ENCODE peak calls at places on chromosomes 4 and X, in six cellular contexts. One of them, this sample, is unnamed. For H3K4me1, the result is how much of the 10 kb centered on the place peaks cover.

GRCh38 chr4:112453321-112453720 is 62.7 kb downstream of the NEUROG2 start:
- DNase-seq in HepG2: no peak
- DNase-seq in sigmoid colon: no peak
- DNase-seq in adrenal gland: no peak
- DNase-seq in thyroid gland: no peak
- DNase-seq in body of pancreas: no peak
- DNase-seq in this sample: no peak

GRCh38 chrX:10032147-10032546 is 65.0 kb downstream of the CLDN34 start:
- DNase-seq in HepG2: no peak
- DNase-seq in sigmoid colon: peak
- DNase-seq in adrenal gland: no peak
- DNase-seq in thyroid gland: no peak
- DNase-seq in body of pancreas: no peak
- DNase-seq in this sample: no peak

GRCh38 chrX:111103246-111103645 is 7.3 kb downstream of the PAK3 start:
- DNase-seq in HepG2: no peak
- DNase-seq in sigmoid colon: no peak
- DNase-seq in adrenal gland: no peak
- DNase-seq in thyroid gland: no peak
- DNase-seq in body of pancreas: no peak
- DNase-seq in this sample: peak

GRCh38 chr4:1238676-1239000 is 10.3 kb downstream of the CTBP1 start:
- DNase-seq in HepG2: no peak
- DNase-seq in sigmoid colon: peak
- DNase-seq in adrenal gland: no peak
- DNase-seq in thyroid gland: peak
- DNase-seq in body of pancreas: no peak
- DNase-seq in this sample: peak

GRCh38 chrX:153361781-153362397 is 27.9 kb downstream of the ZNF275 start:
- DNase-seq in HepG2: no peak
- DNase-seq in sigmoid colon: no peak
- DNase-seq in adrenal gland: no peak
- DNase-seq in thyroid gland: no peak
- DNase-seq in body of pancreas: no peak
- DNase-seq in this sample: no peak

GRCh38 chr4:53804719-53805118 is 213.4 kb upstream of the LNX1 start:
- DNase-seq in HepG2: peak
- DNase-seq in sigmoid colon: no peak
- DNase-seq in adrenal gland: peak
- DNase-seq in thyroid gland: peak
- DNase-seq in body of pancreas: peak
- DNase-seq in this sample: no peak

GRCh38 chrX:119410027-119410819 is 11.1 kb downstream of the SLC25A43 start:
- DNase-seq in HepG2: peak
- DNase-seq in sigmoid colon: peak
- DNase-seq in adrenal gland: no peak
- DNase-seq in thyroid gland: peak
- DNase-seq in body of pancreas: peak
- DNase-seq in this sample: peak

GRCh38 chr4:39745920-39746319 is 48.0 kb downstream of the UBE2K start:
- DNase-seq in HepG2: no peak
- DNase-seq in sigmoid colon: no peak
- DNase-seq in adrenal gland: no peak
- DNase-seq in thyroid gland: no peak
- DNase-seq in body of pancreas: no peak
- DNase-seq in this sample: no peak

GRCh38 chrX:139851730-139852129 is 81.1 kb downstream of the ATP11C start:
- DNase-seq in HepG2: no peak
- DNase-seq in sigmoid colon: no peak
- DNase-seq in adrenal gland: no peak
- DNase-seq in thyroid gland: no peak
- DNase-seq in body of pancreas: no peak
- DNase-seq in this sample: no peak

GRCh38 chrX:132957211-132958085 is 981 bp downstream of the HS6ST2 start:
- DNase-seq in HepG2: no peak
- DNase-seq in sigmoid colon: no peak
- DNase-seq in adrenal gland: no peak
- DNase-seq in thyroid gland: no peak
- DNase-seq in body of pancreas: peak
- DNase-seq in this sample: peak

GRCh38 chrX:39115166-39115565 is 313.9 kb downstream of the MID1IP1 start:
- DNase-seq in HepG2: no peak
- DNase-seq in sigmoid colon: no peak
- DNase-seq in adrenal gland: no peak
- DNase-seq in thyroid gland: no peak
- DNase-seq in body of pancreas: no peak
- DNase-seq in this sample: no peak

GRCh38 chrX:78652971-78653822 is 5.9 kb downstream of the RTL3 start:
- DNase-seq in HepG2: peak
- DNase-seq in sigmoid colon: no peak
- DNase-seq in adrenal gland: no peak
- DNase-seq in thyroid gland: no peak
- DNase-seq in body of pancreas: no peak
- DNase-seq in this sample: no peak

GRCh38 chr4:66433706-66434105 is 763.4 kb upstream of the EPHA5 start:
- DNase-seq in HepG2: no peak
- DNase-seq in sigmoid colon: no peak
- DNase-seq in adrenal gland: no peak
- DNase-seq in thyroid gland: no peak
- DNase-seq in body of pancreas: no peak
- DNase-seq in this sample: no peak

GRCh38 chr4:16233569-16234177 is 7.4 kb upstream of the TAPT1 start:
- DNase-seq in HepG2: no peak
- DNase-seq in sigmoid colon: no peak
- DNase-seq in adrenal gland: no peak
- DNase-seq in thyroid gland: peak
- DNase-seq in body of pancreas: no peak
- DNase-seq in this sample: no peak

GRCh38 chr4:1604706-1605205 is 79.4 kb downstream of the FAM53A start:
- DNase-seq in HepG2: no peak
- DNase-seq in sigmoid colon: peak
- DNase-seq in adrenal gland: no peak
- DNase-seq in thyroid gland: peak
- DNase-seq in body of pancreas: peak
- DNase-seq in this sample: no peak

GRCh38 chr4:54539500-54540029 is 118.2 kb upstream of the KIT start:
- DNase-seq in HepG2: peak
- DNase-seq in sigmoid colon: no peak
- DNase-seq in adrenal gland: peak
- DNase-seq in thyroid gland: peak
- DNase-seq in body of pancreas: peak
- DNase-seq in this sample: peak

GRCh38 chrX:155022587-155022986 is at the start of gene F8:
- DNase-seq in HepG2: no peak
- DNase-seq in sigmoid colon: no peak
- DNase-seq in adrenal gland: no peak
- DNase-seq in thyroid gland: no peak
- DNase-seq in body of pancreas: no peak
- DNase-seq in this sample: no peak

GRCh38 chrX:19772306-19772705 is 115.1 kb downstream of the SH3KBP1 start:
- DNase-seq in HepG2: no peak
- DNase-seq in sigmoid colon: no peak
- DNase-seq in adrenal gland: no peak
- DNase-seq in thyroid gland: no peak
- DNase-seq in body of pancreas: no peak
- DNase-seq in this sample: no peak
- H3K4me1 ChIP-seq in HepG2: under half
- H3K4me1 ChIP-seq in sigmoid colon: under half
- H3K4me1 ChIP-seq in adrenal gland: under half
- H3K4me1 ChIP-seq in thyroid gland: under half
- H3K4me1 ChIP-seq in body of pancreas: under half
- H3K4me1 ChIP-seq in this sample: under half

DNA sequence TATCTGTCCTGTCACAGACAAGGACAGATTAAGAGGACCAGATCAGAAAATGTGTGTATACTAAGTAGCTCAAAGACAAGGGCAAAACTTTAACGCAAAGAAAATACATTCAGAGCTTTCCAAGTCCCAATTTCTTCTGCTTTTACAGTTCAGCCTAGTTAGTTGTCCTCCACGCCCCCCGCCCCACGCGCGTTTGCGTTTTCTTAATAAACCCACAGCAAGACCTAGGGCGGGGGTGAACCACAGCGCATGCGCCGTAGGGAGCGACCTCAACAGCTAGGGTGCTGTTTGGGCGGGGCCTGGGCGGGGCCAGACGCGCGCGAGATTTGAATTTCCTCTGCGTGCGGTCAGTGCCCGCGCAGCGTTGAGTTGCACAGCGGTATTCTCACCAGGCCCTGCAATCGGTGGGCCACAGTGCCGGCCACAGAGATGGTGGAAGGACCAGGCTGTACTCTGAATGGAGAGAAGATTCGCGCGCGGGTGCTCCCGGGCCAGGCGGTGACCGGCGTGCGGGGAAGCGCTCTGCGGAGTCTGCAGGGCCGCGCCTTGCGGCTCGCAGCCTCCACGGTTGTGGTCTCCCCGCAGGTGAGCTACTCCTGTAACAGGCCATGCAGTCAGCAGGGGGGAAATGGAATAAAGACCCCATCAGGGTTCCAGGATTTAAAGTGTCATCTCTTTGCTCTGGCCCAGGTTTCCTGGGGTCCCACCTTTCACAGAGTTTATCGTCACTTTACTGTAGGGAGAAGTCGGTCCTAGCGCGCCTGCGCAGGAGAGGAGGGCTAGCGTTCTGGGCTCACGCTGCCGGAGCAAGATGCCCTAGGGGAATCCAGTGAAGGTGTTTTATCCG is at the start of gene NEIL3:
- DNase-seq in HepG2: peak
- DNase-seq in sigmoid colon: peak
- DNase-seq in adrenal gland: peak
- DNase-seq in thyroid gland: peak
- DNase-seq in body of pancreas: peak
- DNase-seq in this sample: peak
- TF ChIP-seq POLR2A in HepG2: peak
- TF ChIP-seq POLR2A in sigmoid colon: no peak
- TF ChIP-seq POLR2A in adrenal gland: no peak
- TF ChIP-seq POLR2A in thyroid gland: no peak
- TF ChIP-seq POLR2A in body of pancreas: no peak
- TF ChIP-seq POLR2A in this sample: no peak

GRCh38 chrX:150569155-150569477 is 695 bp downstream of the MTM1 start:
- DNase-seq in HepG2: no peak
- DNase-seq in sigmoid colon: no peak
- DNase-seq in adrenal gland: no peak
- DNase-seq in thyroid gland: peak
- DNase-seq in body of pancreas: peak
- DNase-seq in this sample: no peak

GRCh38 chrX:150568320-150569154 is at the start of gene MTM1:
- DNase-seq in HepG2: peak
- DNase-seq in sigmoid colon: peak
- DNase-seq in adrenal gland: peak
- DNase-seq in thyroid gland: peak
- DNase-seq in body of pancreas: peak
- DNase-seq in this sample: peak

GRCh38 chrX:150567645-150568319 is 639 bp upstream of the MTM1 start:
- DNase-seq in HepG2: no peak
- DNase-seq in sigmoid colon: no peak
- DNase-seq in adrenal gland: no peak
- DNase-seq in thyroid gland: no peak
- DNase-seq in body of pancreas: no peak
- DNase-seq in this sample: no peak

GRCh38 chrX:150572206-150572605 is 3.8 kb downstream of the MTM1 start:
- DNase-seq in HepG2: no peak
- DNase-seq in sigmoid colon: no peak
- DNase-seq in adrenal gland: no peak
- DNase-seq in thyroid gland: no peak
- DNase-seq in body of pancreas: no peak
- DNase-seq in this sample: no peak

GRCh38 chrX:150570512-150570911 is 2.1 kb downstream of the MTM1 start:
- DNase-seq in HepG2: peak
- DNase-seq in sigmoid colon: no peak
- DNase-seq in adrenal gland: no peak
- DNase-seq in thyroid gland: no peak
- DNase-seq in body of pancreas: no peak
- DNase-seq in this sample: no peak
- H3K4me1 ChIP-seq in HepG2: half or more
- H3K4me1 ChIP-seq in sigmoid colon: under half
- H3K4me1 ChIP-seq in adrenal gland: under half
- H3K4me1 ChIP-seq in thyroid gland: under half
- H3K4me1 ChIP-seq in body of pancreas: under half
- H3K4me1 ChIP-seq in this sample: under half

GRCh38 chrX:107825698-107826285 is at the start of gene MID2:
- DNase-seq in HepG2: no peak
- DNase-seq in sigmoid colon: peak
- DNase-seq in adrenal gland: peak
- DNase-seq in thyroid gland: peak
- DNase-seq in body of pancreas: peak
- DNase-seq in this sample: peak
- TF ChIP-seq POLR2A in HepG2: no peak
- TF ChIP-seq POLR2A in sigmoid colon: peak
- TF ChIP-seq POLR2A in adrenal gland: no peak
- TF ChIP-seq POLR2A in thyroid gland: no peak
- TF ChIP-seq POLR2A in body of pancreas: peak
- TF ChIP-seq POLR2A in this sample: no peak

DNA sequence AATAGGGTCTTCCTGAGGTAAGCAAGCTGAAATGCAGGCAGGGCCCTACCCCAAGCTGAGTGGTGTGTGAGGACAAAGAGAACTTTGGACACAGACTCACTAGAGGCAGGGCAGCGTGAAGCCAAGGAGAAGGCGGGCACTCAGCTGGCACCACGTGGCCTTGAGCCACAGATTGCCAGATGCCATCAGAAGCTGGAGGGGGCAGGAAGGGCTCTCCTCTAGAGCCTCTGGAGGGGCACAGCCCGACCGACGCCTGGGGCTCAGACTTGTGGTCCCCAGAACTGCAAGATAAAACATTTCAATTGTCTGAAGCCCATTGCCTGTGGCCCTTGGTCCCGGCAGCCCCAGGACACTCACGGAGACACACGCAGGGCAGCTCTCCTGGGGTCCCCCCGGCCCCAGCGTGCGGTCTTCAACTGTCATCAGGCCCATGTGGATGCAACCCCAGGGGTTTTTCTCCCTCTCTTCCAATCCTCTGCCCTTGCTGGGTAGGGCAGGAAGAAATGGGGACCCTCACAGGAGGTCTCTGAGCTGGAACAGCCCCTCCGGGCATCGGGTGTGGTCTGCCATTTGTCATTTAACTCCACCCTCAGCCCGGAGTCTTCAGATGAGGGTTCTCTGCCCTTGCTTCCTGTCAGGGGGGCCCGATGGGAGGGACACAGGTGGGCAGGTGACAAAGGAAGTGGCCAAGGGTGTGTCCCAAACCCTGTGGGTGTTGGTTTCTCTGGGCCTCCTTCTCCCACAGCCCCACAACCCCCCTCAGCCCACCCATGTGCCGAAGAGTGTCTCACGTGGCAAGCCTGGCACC is 22.2 kb downstream of the HMX1 start:
- DNase-seq in HepG2: no peak
- DNase-seq in sigmoid colon: peak
- DNase-seq in adrenal gland: no peak
- DNase-seq in thyroid gland: no peak
- DNase-seq in body of pancreas: peak
- DNase-seq in this sample: no peak
- H3K4me1 ChIP-seq in HepG2: under half
- H3K4me1 ChIP-seq in sigmoid colon: under half
- H3K4me1 ChIP-seq in adrenal gland: under half
- H3K4me1 ChIP-seq in thyroid gland: under half
- H3K4me1 ChIP-seq in body of pancreas: under half
- H3K4me1 ChIP-seq in this sample: under half